ENCODE peak calls at places on chromosomes 1 and 21, in five cellular contexts. D is neuronal stem cell, P is H9, C is H1, Y is trophoblast cell. Z is an unnamed sample.
A peak's percentile ranks its signal among the peaks of the same experiment; 100 is the strongest.

GRCh38 chr1:207336559-207337467 is 15.3 kb downstream of the CD55 start:
- DNase-seq in P (no peak), C (no peak), D (no peak), Y (peak; percentile 45), Z (peak; percentile 92)

GRCh38 chr21:33760641-33761103 is 118.4 kb downstream of the ITSN1 start:
- DNase-seq in Y (no peak), P (no peak), D (no peak), C (no peak), Z (peak; percentile 79)

GRCh38 chr1:2546515-2547209 is 9.5 kb upstream of the TNFRSF14 start:
- DNase-seq in Y (peak; percentile 77), P (peak; percentile 94), D (peak; percentile 70), C (peak; percentile 84), Z (peak; percentile 85)

GRCh38 chr1:155646307-155646706 is 36.3 kb downstream of the MSTO1 start:
- DNase-seq in Y (no peak), C (no peak), P (no peak), D (no peak), Z (peak; percentile 43)

GRCh38 chr1:29458737-29459550 is 222.6 kb downstream of the PTPRU start:
- DNase-seq in Y (no peak), C (no peak), D (no peak), P (no peak), Z (no peak)

GRCh38 chr1:180623579-180624347 is 8.1 kb upstream of the XPR1 start:
- DNase-seq in C (no peak), D (no peak), Y (no peak), P (peak; percentile 41), Z (peak; percentile 61)

GRCh38 chr1:5983361-5984103 is 8.7 kb downstream of the NPHP4 start:
- DNase-seq in D (no peak), P (no peak), Y (no peak), C (no peak), Z (peak; percentile 84)

GRCh38 chr1:64743954-64744491 is 852 bp upstream of the RAVER2 start:
- DNase-seq in D (no peak), Y (no peak), C (no peak), P (no peak), Z (no peak)

GRCh38 chr21:22076471-22076870 is 1078.3 kb downstream of the NCAM2 start:
- DNase-seq in Y (no peak), D (peak; percentile 39), C (no peak), P (no peak), Z (no peak)

DNA sequence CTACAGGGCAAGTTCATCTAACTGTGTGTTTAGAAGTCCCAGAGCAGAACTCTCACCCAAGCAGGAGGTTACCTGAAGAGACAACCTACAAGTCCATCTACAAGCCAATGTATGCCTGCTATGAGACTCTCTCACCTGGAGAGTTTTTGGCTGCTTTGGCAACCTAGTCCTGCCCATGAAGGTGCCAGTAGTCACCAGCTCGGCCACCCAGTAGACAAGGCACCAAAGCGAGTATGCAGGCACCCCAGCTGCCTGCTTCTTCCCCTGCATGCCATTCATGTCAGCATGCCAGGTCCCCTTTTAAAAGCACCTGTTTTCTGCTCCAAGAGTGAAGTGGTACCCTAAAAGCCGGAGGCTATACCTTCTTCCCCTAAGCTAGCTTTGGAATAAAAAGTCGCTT is 20.2 kb downstream of the RIIAD1 start:
- DNase-seq in P (no peak), C (no peak), Y (no peak), D (no peak), Z (no peak)
- H2AFZ ChIP-seq in P (no peak overlapping the region), C (peak overlapping the region; percentile 22), Y (no peak overlapping the region), D (no peak overlapping the region), Z (no peak overlapping the region)

GRCh38 chr1:27517305-27517704 is 27.3 kb upstream of the WASF2 start:
- DNase-seq in Y (no peak), D (no peak), C (no peak), P (no peak), Z (no peak)

GRCh38 chr1:27513521-27513920 is 23.6 kb upstream of the WASF2 start:
- DNase-seq in D (no peak), P (no peak), C (no peak), Y (no peak), Z (no peak)

GRCh38 chr1:27515626-27516025 is 25.7 kb upstream of the WASF2 start:
- DNase-seq in P (no peak), D (no peak), C (no peak), Y (no peak), Z (no peak)

GRCh38 chr1:27517907-27518718 is 28.1 kb upstream of the WASF2 start:
- DNase-seq in P (no peak), Y (no peak), C (no peak), D (no peak), Z (no peak)

DNA sequence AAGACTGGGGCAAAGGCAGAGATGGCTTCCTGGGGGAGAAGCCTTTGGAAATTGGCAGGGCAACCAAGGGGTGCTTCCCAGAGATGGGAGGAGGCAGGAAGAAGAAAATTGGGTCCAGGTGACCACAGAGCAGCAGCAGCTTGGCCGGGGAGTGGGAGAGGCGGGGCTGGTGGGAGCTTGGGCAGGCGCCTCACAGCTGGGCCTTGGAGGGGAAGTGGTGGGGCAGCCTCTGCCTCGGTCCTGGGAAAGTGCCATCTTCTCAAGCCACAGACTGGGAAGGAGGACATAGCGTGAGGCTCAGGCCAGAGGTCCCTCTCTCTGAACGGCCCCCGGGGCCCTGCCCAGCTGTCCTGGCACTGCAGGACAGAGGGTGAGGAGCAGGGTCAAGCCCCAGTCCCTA is 24.0 kb upstream of the WASF2 start:
- DNase-seq in D (no peak), Y (no peak), P (no peak), C (no peak), Z (no peak)
- H2BK12ac ChIP-seq in D (peak overlapping the region; percentile 53), Y (peak overlapping the region; percentile 0), P (no peak overlapping the region), C (peak overlapping the region; percentile 60), Z (no peak overlapping the region)

DNA sequence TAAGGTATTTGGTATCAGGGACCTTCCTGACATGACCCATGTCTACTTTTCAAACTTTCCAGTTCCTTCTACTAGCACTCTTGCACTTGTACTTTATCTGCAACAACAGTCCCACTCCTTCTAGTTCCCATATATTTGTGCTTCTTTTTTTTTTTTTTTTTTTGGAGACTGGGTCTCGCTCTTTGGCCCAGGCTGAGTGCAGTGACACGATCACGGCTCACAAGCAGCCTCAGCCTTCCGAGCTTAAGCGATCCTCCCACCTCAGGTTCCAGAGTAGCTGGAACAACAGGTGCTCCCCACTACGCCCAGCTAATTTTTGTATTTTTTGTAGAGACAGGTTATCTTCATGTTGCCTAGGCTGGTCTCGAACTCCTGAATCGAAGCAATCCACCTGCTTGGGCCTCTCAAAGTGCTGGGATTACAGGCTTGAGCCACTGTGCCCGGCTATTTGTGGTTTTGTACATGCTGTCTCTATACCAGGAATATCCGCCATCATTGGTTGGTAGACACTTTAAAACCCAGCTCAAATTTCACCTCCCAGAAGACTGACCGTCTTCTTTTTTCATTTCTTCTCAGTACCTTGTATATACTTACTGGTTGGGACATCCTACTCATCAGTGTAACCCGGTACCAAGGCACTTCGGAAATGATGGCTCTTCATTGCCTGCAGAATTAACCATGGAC is 1.1 kb downstream of the ZMYM1 start:
- DNase-seq in C (no peak), D (no peak), Y (no peak), P (no peak), Z (peak; percentile 5)
- H2AFZ ChIP-seq in C (no peak overlapping the region), D (peak overlapping the region; percentile 77), Y (no peak overlapping the region), P (no peak overlapping the region), Z (no peak overlapping the region)

DNA sequence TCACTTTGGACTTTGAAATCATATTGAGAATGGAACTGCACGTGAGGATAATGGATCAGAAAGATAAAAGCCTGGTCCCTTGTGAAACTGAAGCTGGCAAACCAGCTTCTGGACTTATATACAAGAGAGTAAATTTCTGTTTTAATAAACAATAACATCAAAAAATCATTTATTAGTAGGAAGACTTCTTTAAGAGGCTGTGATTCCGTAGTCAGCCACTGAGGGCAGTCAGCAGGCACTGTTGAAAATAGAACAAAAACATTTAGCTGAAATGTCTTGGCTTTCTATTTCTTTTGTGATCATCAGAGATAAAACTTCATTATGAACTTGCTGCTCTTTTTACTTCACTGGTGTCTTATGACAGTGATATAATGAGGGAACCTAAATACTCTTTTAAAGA is 489.4 kb downstream of the PCP4 start:
- DNase-seq in P (no peak), Y (no peak), C (no peak), D (no peak), Z (no peak)
- H2BK12ac ChIP-seq in P (no peak overlapping the region), Y (no peak overlapping the region), C (no peak overlapping the region), D (no peak overlapping the region), Z (no peak overlapping the region)